ENCODE peak calls at places on chromosomes 5 and 9, in four cellular contexts. M, F, E and W are unnamed samples.

GRCh38 chr9:99822096-99822595 is 461 bp downstream of the NR4A3 start:
- DNase-seq in M (no peak), F (no peak), E (no peak), W (peak)

GRCh38 chr9:96136992-96137665 is 164.8 kb downstream of the HSD17B3 start:
- DNase-seq in M (no peak), F (no peak), E (peak), W (no peak)

GRCh38 chr9:2390028-2390427 is 231.6 kb upstream of the VLDLR start:
- DNase-seq in E (no peak), F (no peak), M (no peak), W (no peak)

GRCh38 chr5:92508271-92508670 is 1072.7 kb downstream of the NR2F1-AS1 start:
- DNase-seq in M (no peak), E (no peak), F (no peak), W (no peak)

GRCh38 chr5:177426566-177427210 is at the start of gene GRK6:
- DNase-seq in F (peak), M (no peak), E (no peak), W (no peak)

GRCh38 chr9:78884611-78885150 is 587.8 kb downstream of the PSAT1 start:
- DNase-seq in F (no peak), E (no peak), M (no peak), W (no peak)

GRCh38 chr5:60355181-60355580 is 344.8 kb downstream of the DEPDC1B start:
- DNase-seq in F (no peak), E (no peak), M (no peak), W (no peak)

GRCh38 chr9:110143969-110144545 is 63.9 kb downstream of the C9orf152 start:
- DNase-seq in M (no peak), E (no peak), F (no peak), W (no peak)

GRCh38 chr9:99820330-99821186 is 1.1 kb upstream of the NR4A3 start:
- DNase-seq in F (peak), M (peak), E (no peak), W (no peak)

GRCh38 chr5:1507457-1507856 is 16.3 kb downstream of the LPCAT1 start:
- DNase-seq in F (no peak), M (no peak), E (no peak), W (no peak)

GRCh38 chr9:5375091-5375490 is 35.4 kb upstream of the RLN1 start:
- DNase-seq in M (no peak), E (no peak), F (no peak), W (no peak)

GRCh38 chr9:76438841-76439588 is 20.0 kb upstream of the GCNT1 start:
- DNase-seq in F (no peak), E (peak), M (no peak), W (no peak)

GRCh38 chr5:132334812-132335211 is 34.7 kb upstream of the SLC22A5 start:
- DNase-seq in E (no peak), F (no peak), M (peak), W (no peak)

GRCh38 chr9:93137362-93137761 is 3.3 kb upstream of the NINJ1 start:
- DNase-seq in E (no peak), F (no peak), M (no peak), W (no peak)

GRCh38 chr9:33159058-33159759 is 7.9 kb downstream of the B4GALT1 start:
- DNase-seq in F (peak), M (no peak), E (no peak), W (no peak)

GRCh38 chr9:35696520-35697215 is 6.9 kb upstream of the TPM2 start:
- DNase-seq in E (no peak), M (peak), F (peak), W (peak)

GRCh38 chr5:88405783-88406182 is 137.1 kb upstream of the TMEM161B start:
- DNase-seq in E (no peak), F (no peak), M (no peak), W (no peak)

GRCh38 chr5:146956217-146956616 is 77.7 kb upstream of the PPP2R2B start:
- DNase-seq in F (no peak), M (no peak), E (no peak), W (no peak)

GRCh38 chr9:22363421-22363887 is 83.2 kb upstream of the DMRTA1 start:
- DNase-seq in F (no peak), E (no peak), M (no peak), W (no peak)

GRCh38 chr9:108682191-108682590 is 173.6 kb downstream of the ACTL7B start:
- DNase-seq in F (no peak), M (no peak), E (no peak), W (no peak)

DNA sequence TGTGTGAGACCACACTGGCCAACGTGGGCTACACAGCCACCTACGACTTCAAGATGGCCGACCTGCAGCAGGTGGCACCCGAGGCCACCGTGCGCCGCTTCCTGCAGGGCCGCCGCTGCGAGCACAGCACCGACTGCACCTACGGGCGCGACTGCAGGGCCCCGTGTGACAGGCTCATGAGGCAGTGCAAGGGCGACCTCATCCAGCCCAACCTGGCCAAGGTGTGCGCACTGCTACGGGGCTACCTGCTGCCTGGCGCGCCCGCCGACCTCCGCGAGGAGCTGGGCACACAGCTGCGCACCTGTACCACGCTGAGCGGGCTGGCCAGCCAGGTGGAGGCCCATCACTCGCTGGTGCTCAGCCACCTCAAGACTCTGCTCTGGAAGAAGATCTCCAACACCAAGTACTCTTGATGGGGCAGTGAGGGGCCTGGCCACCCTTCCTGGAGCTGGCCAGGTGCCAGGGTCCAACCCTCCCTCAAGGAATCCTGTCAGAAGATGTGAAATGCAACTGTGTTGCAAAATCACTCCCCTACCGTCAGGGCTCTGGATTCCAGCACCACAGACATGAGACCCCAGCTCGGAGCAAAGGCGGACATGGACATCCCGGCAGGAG is 11.1 kb downstream of the DIPK1B start:
- DNase-seq in E (no peak), F (no peak), M (no peak), W (no peak)
- TF ChIP-seq BHLHE40 in E (no peak), F (no peak), M (no peak), W (no peak)

GRCh38 chr5:123351315-123351714 is 71.9 kb downstream of the CEP120 start:
- DNase-seq in F (no peak), M (no peak), E (no peak), W (no peak)

GRCh38 chr5:123351820-123352219 is 71.4 kb downstream of the CEP120 start:
- DNase-seq in E (no peak), M (no peak), F (no peak), W (no peak)

GRCh38 chr5:123344819-123345426 is 78.3 kb downstream of the CEP120 start:
- DNase-seq in M (peak), E (no peak), F (peak), W (peak)

GRCh38 chr5:123350744-123351143 is 72.5 kb downstream of the CEP120 start:
- DNase-seq in F (no peak), M (no peak), E (no peak), W (no peak)
- TF ChIP-seq FOXK2 in F (no peak), M (no peak), E (no peak), W (no peak)

GRCh38 chr5:80399553-80400239 is 8.2 kb upstream of the ZFYVE16 start:
- DNase-seq in E (peak), F (no peak), M (peak), W (no peak)
- TF ChIP-seq BHLHE40 in E (no peak), F (no peak), M (no peak), W (no peak)

GRCh38 chr5:135920199-135920598 is 24.6 kb upstream of the IL9 start:
- DNase-seq in F (no peak), M (no peak), E (no peak), W (no peak)

GRCh38 chr5:135916638-135917263 is 21.1 kb upstream of the IL9 start:
- DNase-seq in F (no peak), E (no peak), M (no peak), W (no peak)

GRCh38 chr5:135915466-135916001 is 19.9 kb upstream of the IL9 start:
- DNase-seq in F (no peak), E (no peak), M (no peak), W (no peak)

GRCh38 chr5:135921388-135921787 is 25.7 kb upstream of the IL9 start:
- DNase-seq in M (no peak), F (no peak), E (no peak), W (no peak)
- TF ChIP-seq FOXK2 in M (no peak), F (no peak), E (no peak), W (no peak)

GRCh38 chr9:38112010-38112409 is 43.0 kb upstream of the SHB start:
- DNase-seq in F (no peak), E (no peak), M (no peak), W (no peak)
- TF ChIP-seq BHLHE40 in F (no peak), E (no peak), M (no peak), W (no peak)